ENCODE peak calls at places on chromosomes 2 and 18, in seven cellular contexts. G, V, R, U, N, J and Q are unnamed samples. For H3K4me1, the result is how much of the 10 kb centered on the place peaks cover.

GRCh38 chr2:224584768-224585204 is 377 bp downstream of the CUL3 start:
- DNase-seq in V (peak), G (peak), J (peak), R (peak), N (no peak), U (peak), Q (peak)

GRCh38 chr18:39057423-39058057 is 1491.9 kb upstream of the CELF4 start:
- DNase-seq in R (no peak), G (peak), U (no peak), V (no peak), J (peak), N (peak), Q (no peak)

GRCh38 chr18:79749251-79750191 is 48.2 kb upstream of the KCNG2 start:
- DNase-seq in U (no peak), G (peak), R (no peak), N (peak), J (peak), V (no peak), Q (peak)

GRCh38 chr2:120915670-120916069 is 180.0 kb downstream of the GLI2 start:
- DNase-seq in G (peak), J (peak), N (peak), R (no peak), V (no peak), U (no peak), Q (no peak)

GRCh38 chr2:101999122-101999789 is 7.5 kb downstream of the IL1R2 start:
- DNase-seq in J (peak), V (no peak), G (peak), N (peak), R (peak), U (no peak), Q (peak)

GRCh38 chr2:54577944-54578667 is 122.0 kb downstream of the SPTBN1 start:
- DNase-seq in V (peak), J (no peak), U (no peak), R (no peak), G (no peak), N (no peak), Q (no peak)

GRCh38 chr2:211085056-211085680 is 528.8 kb downstream of the CPS1 start:
- DNase-seq in J (peak), R (peak), U (peak), V (peak), G (peak), N (peak), Q (peak)

GRCh38 chr2:31889044-31889443 is 121.8 kb downstream of the MEMO1 start:
- DNase-seq in V (no peak), J (no peak), U (no peak), G (no peak), R (no peak), N (no peak), Q (peak)

GRCh38 chr2:9950521-9951271 is 797 bp upstream of the GRHL1 start:
- DNase-seq in V (peak), J (peak), N (no peak), R (peak), G (peak), U (peak), Q (no peak)

GRCh38 chr2:239464166-239465016 is 63.6 kb upstream of the HDAC4 start:
- DNase-seq in J (no peak), V (no peak), R (no peak), N (no peak), G (no peak), U (no peak), Q (peak)

GRCh38 chr2:59936031-59936430 is 617.4 kb downstream of the BCL11A start:
- DNase-seq in N (no peak), V (no peak), R (no peak), U (no peak), G (no peak), J (no peak), Q (no peak)

GRCh38 chr2:143471550-143471949 is 342.3 kb downstream of the ARHGAP15 start:
- DNase-seq in J (no peak), R (no peak), G (no peak), U (no peak), N (no peak), V (no peak), Q (no peak)

GRCh38 chr2:101113441-101114267 is 37.5 kb downstream of the TBC1D8 start:
- DNase-seq in N (peak), J (peak), G (peak), V (no peak), R (peak), U (no peak), Q (no peak)

GRCh38 chr18:75230210-75231052 is 19.8 kb downstream of the TSHZ1 start:
- DNase-seq in R (no peak), J (no peak), U (no peak), N (no peak), G (peak), V (no peak), Q (no peak)

GRCh38 chr2:121309801-121310200 is 24.8 kb upstream of the TFCP2L1 start:
- DNase-seq in N (no peak), R (no peak), V (no peak), G (no peak), J (no peak), U (peak), Q (no peak)

GRCh38 chr18:34718610-34719009 is 8.5 kb downstream of the DTNA start:
- DNase-seq in R (no peak), J (peak), G (no peak), U (no peak), V (no peak), N (no peak), Q (no peak)

GRCh38 chr2:202149155-202149762 is 76.2 kb downstream of the KIAA2012 start:
- DNase-seq in V (peak), U (peak), R (no peak), J (peak), G (peak), N (peak), Q (peak)

GRCh38 chr2:134008837-134009236 is 245.0 kb upstream of the MGAT5 start:
- DNase-seq in U (no peak), G (no peak), N (peak), J (no peak), R (no peak), V (no peak), Q (no peak)

GRCh38 chr2:74864728-74865722 is 31.1 kb downstream of the HK2 start:
- DNase-seq in N (peak), V (no peak), U (peak), G (peak), R (no peak), J (peak), Q (peak)

GRCh38 chr18:21490745-21491144 is 109.8 kb downstream of the ESCO1 start:
- DNase-seq in G (no peak), R (no peak), U (no peak), V (no peak), N (peak), J (no peak), Q (no peak)

GRCh38 chr2:182761903-182762302 is 45.8 kb downstream of the DNAJC10 start:
- DNase-seq in G (peak), R (no peak), J (peak), U (no peak), N (peak), V (peak), Q (no peak)

GRCh38 chr18:25282282-25282681 is 69.7 kb downstream of the ZNF521 start:
- DNase-seq in R (no peak), N (no peak), U (no peak), V (peak), G (no peak), J (no peak), Q (no peak)

GRCh38 chr2:27075219-27075871 is 3.1 kb upstream of the EMILIN1 start:
- DNase-seq in V (no peak), G (no peak), R (no peak), U (no peak), J (no peak), N (peak), Q (peak)
- H3K4me1 ChIP-seq in V (under half), G (under half), R (under half), U (half or more), J (under half), N (under half), Q (half or more)

GRCh38 chr2:162926501-162926900 is 87.9 kb upstream of the KCNH7 start:
- DNase-seq in J (peak), U (no peak), V (no peak), G (peak), R (no peak), N (no peak), Q (no peak)
- H2AFZ ChIP-seq in J (no peak), U (no peak), V (no peak), G (no peak), R (no peak), N (no peak), Q (no peak)

DNA sequence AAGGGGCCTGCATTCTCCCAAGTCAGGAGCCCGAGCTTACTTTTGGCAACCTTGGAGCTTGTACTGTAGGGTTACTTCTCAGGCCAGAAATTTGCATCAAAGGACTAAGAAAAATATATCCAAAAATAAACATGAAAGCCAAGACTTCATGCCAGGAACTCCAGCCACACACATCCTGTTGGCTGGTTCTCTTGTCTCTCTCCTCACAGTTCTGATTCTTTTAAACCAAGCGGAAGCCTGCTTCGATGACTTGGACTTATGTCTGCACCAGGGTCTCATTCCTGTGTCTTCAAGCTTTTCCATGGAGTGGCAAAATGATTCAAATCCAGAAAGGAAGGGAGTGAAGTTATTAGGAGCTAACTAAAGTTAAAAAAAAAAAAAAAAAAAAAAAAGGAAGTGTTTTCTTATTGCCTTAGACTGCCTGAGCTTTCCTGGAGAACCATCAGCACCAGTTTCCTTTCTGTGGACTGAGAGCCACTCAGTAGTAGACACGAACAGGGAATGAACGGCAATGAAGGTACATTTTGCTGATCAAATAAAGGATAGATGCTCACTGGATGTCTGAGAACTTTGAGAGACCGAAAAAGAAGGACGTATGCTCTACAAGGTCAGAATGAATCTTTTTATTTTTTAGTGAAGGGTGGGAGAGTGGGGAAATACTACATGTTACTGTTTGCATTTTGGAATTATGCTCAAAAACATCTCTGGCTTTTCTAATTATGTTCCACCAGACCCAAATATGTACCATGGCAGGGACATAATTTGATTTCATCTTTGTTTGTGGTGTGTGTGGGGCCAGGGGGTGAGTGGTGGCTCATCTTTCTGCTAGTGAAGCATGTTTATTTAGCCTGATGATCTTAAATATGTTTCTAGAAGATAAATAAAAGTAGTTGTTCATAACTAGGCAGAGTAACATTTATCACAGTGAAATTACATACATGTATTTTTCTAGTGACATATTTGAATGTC is 86.0 kb downstream of the RAPGEF4 start:
- DNase-seq in G (peak), V (no peak), N (peak), U (no peak), R (no peak), J (no peak), Q (peak)
- H3K4me3 ChIP-seq in G (no peak), V (no peak), N (no peak), U (no peak), R (no peak), J (no peak), Q (no peak)

GRCh38 chr2:199814084-199814844 is 36.7 kb downstream of the FTCDNL1 start:
- DNase-seq in R (no peak), G (no peak), V (no peak), N (no peak), U (no peak), J (no peak), Q (peak)

GRCh38 chr2:199814845-199815211 is 36.2 kb downstream of the FTCDNL1 start:
- DNase-seq in G (no peak), R (no peak), J (peak), U (no peak), N (peak), V (no peak), Q (peak)

GRCh38 chr2:199818754-199819153 is 32.2 kb downstream of the FTCDNL1 start:
- DNase-seq in U (no peak), V (no peak), J (no peak), R (no peak), G (no peak), N (no peak), Q (no peak)

GRCh38 chr2:199819746-199820145 is 31.2 kb downstream of the FTCDNL1 start:
- DNase-seq in G (no peak), N (no peak), V (no peak), R (no peak), U (no peak), J (peak), Q (no peak)

DNA sequence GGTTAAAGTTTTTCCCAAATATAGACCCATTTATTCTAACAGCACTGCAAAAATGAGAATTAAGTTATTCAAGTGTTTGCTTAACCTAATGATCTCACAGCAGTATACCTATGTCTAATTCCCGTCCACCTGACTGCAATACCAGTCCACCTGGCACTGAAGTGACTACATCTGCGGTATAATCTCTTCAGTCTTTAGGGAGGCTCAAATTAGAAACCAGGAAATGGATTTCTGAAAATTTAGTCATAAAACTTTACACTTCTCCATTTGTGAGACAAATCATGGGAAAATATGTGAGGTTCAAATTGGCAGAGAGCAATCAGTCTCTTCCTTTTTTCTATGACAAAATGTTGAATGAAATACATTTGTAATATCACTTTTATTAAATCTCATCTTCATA is 33.0 kb downstream of the FTCDNL1 start:
- DNase-seq in G (no peak), U (no peak), V (no peak), N (no peak), R (no peak), J (no peak), Q (no peak)
- H3K4me1 ChIP-seq in G (under half), U (under half), V (under half), N (under half), R (under half), J (under half), Q (under half)

DNA sequence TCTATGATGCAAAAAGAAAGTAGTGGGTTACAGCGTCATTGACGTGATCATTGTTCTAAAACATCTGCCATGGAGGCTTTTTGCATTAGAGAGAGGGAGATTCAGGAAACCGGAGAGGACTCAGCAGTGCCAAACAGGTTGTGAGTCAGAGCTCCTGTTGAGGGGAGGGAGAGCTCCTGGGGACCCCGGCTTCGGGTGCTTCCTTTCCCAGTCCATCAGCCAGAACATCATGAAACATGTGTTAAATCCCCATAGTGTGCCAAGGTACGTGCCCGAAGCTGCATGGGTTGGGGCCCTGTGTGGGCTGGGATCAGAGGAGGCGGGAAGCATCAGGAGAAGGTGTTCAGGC is 793 bp upstream of the CYRIA start:
- DNase-seq in N (peak), G (peak), V (no peak), U (no peak), R (peak), J (no peak), Q (no peak)
- H2AFZ ChIP-seq in N (peak), G (no peak), V (no peak), U (no peak), R (peak), J (no peak), Q (no peak)

GRCh38 chr2:240588006-240588655 is 1.6 kb downstream of the CAPN10 start:
- DNase-seq in N (no peak), U (no peak), R (no peak), J (no peak), G (no peak), V (no peak), Q (peak)
- H3K4me3 ChIP-seq in N (no peak), U (peak), R (no peak), J (peak), G (peak), V (peak), Q (peak)

GRCh38 chr18:3667255-3668137 is 217.5 kb downstream of the TGIF1 start:
- DNase-seq in U (no peak), N (no peak), R (no peak), G (no peak), J (no peak), V (no peak), Q (peak)

GRCh38 chr18:3675446-3675845 is 225.5 kb downstream of the TGIF1 start:
- DNase-seq in R (no peak), V (no peak), J (peak), G (peak), N (peak), U (no peak), Q (peak)

GRCh38 chr18:3666526-3667254 is 216.7 kb downstream of the TGIF1 start:
- DNase-seq in V (no peak), N (no peak), J (no peak), R (no peak), U (no peak), G (no peak), Q (no peak)

GRCh38 chr18:3669376-3669775 is 219.4 kb downstream of the TGIF1 start:
- DNase-seq in J (no peak), R (no peak), V (no peak), N (no peak), U (no peak), G (no peak), Q (peak)

DNA sequence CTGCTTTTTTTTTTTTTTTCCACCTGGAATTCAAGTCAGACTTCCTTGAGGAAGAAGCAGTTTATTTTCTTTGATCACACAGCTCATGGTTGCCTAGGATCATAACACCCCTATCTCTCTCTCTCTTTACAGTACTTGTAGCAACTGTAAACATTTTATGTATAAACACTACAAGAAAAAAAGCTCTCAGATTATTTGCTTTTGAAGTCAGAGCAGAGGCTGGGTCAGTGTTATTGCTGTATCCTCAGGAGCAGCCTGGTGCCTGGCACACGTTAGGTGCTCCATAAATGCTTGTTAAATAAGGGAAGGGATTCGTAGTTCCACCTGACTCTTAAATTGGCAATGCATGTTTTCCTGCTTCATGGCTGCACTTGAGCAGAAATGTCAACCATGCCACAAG is 221.2 kb downstream of the TGIF1 start:
- DNase-seq in G (no peak), U (no peak), N (peak), V (no peak), J (no peak), R (no peak), Q (no peak)
- H3K4me1 ChIP-seq in G (under half), U (under half), N (under half), V (under half), J (under half), R (under half), Q (under half)

GRCh38 chr2:174859563-174860169 is 95.4 kb upstream of the CHRNA1 start:
- DNase-seq in V (no peak), R (no peak), G (no peak), N (no peak), U (no peak), J (no peak), Q (no peak)
- H2AFZ ChIP-seq in V (no peak), R (no peak), G (peak), N (peak), U (no peak), J (peak), Q (peak)